ENCODE peak calls at places on chromosomes 1 and 21, in five cellular contexts. E, K, D, V and X are unnamed samples.
A peak's percentile ranks its signal among the peaks of the same experiment; 100 is the strongest.

GRCh38 chr1:201015551-201016091 is 7.9 kb downstream of the KIF21B start:
- DNase-seq in E (peak; percentile 25), K (no peak), V (no peak), D (no peak), X (no peak)

GRCh38 chr21:37463083-37463780 is 96.7 kb downstream of the DYRK1A start:
- DNase-seq in V (no peak), E (peak; percentile 34), D (no peak), K (peak; percentile 23), X (no peak)

GRCh38 chr1:240492832-240493440 is 119.0 kb downstream of the GREM2 start:
- DNase-seq in E (peak; percentile 60), D (no peak), K (no peak), V (no peak), X (no peak)

GRCh38 chr1:26378088-26378878 is 5.7 kb upstream of the ZNF683 start:
- DNase-seq in E (no peak), V (peak; percentile 63), D (peak; percentile 75), K (peak; percentile 92), X (peak; percentile 58)

GRCh38 chr1:181588631-181589030 is 105.3 kb downstream of the CACNA1E start:
- DNase-seq in D (no peak), E (no peak), V (no peak), K (no peak), X (no peak)

GRCh38 chr1:29682171-29682917 is 446.0 kb downstream of the PTPRU start:
- DNase-seq in V (no peak), E (no peak), K (no peak), D (no peak), X (no peak)

GRCh38 chr1:15848143-15848928 is 829 bp downstream of the SPEN start:
- DNase-seq in E (peak; percentile 39), V (no peak), K (no peak), D (peak; percentile 72), X (peak; percentile 58)

GRCh38 chr1:2376261-2376741 is 15.1 kb downstream of the MORN1 start:
- DNase-seq in V (no peak), E (no peak), K (no peak), D (no peak), X (no peak)

GRCh38 chr21:45970674-45971486 is 10.7 kb upstream of the COL6A1 start:
- DNase-seq in K (no peak), E (peak; percentile 32), V (no peak), D (peak; percentile 68), X (peak; percentile 64)

GRCh38 chr21:42060166-42060565 is 11.0 kb upstream of the UMODL1 start:
- DNase-seq in K (no peak), V (no peak), E (no peak), D (no peak), X (no peak)

GRCh38 chr21:35854281-35854680 is 206.0 kb downstream of the SETD4 start:
- DNase-seq in D (no peak), V (no peak), K (no peak), E (no peak), X (no peak)

GRCh38 chr1:223670458-223671159 is 5.1 kb upstream of the CAPN8 start:
- DNase-seq in K (no peak), E (peak; percentile 65), V (no peak), D (peak; percentile 26), X (no peak)

GRCh38 chr1:11640944-11641343 is 13.3 kb downstream of the FBXO2 start:
- DNase-seq in D (no peak), E (no peak), V (no peak), K (no peak), X (no peak)

GRCh38 chr1:59108481-59109317 is 188.2 kb upstream of the FGGY start:
- DNase-seq in K (no peak), E (no peak), D (no peak), V (no peak), X (no peak)

GRCh38 chr21:46017148-46017547 is 35.6 kb downstream of the COL6A1 start:
- DNase-seq in K (no peak), V (no peak), E (no peak), D (no peak), X (no peak)

GRCh38 chr1:178500091-178500770 is 3.5 kb upstream of the CLEC20A start:
- DNase-seq in V (no peak), K (no peak), D (no peak), E (peak; percentile 40), X (peak; percentile 44)

GRCh38 chr1:206445116-206445515 is 25.2 kb upstream of the IKBKE start:
- DNase-seq in E (no peak), V (no peak), K (peak; percentile 27), D (no peak), X (no peak)